ENCODE peak calls at places on chromosome 3, in six cellular contexts. I is tibial artery; Y is foreskin fibroblast; A is CD8-positive, alpha-beta T cell; J is GM23338; R is progenitor cell of endocrine pancreas. Z is an unnamed sample.

GRCh38 chr3:87196879-87197278 is 30.2 kb upstream of the CHMP2B start:
- DNase-seq in I (no peak), Y (no peak), A (no peak), J (no peak), R (no peak), Z (no peak)

GRCh38 chr3:147397911-147398809 is 8.2 kb downstream of the ZIC4 start:
- DNase-seq in I (no peak), Y (no peak), A (no peak), J (peak), R (no peak), Z (no peak)

GRCh38 chr3:58074126-58074715 is 66.0 kb downstream of the FLNB start:
- DNase-seq in I (no peak), Y (no peak), A (no peak), J (no peak), R (no peak), Z (no peak)

GRCh38 chr3:30680789-30681188 is 74.4 kb downstream of the TGFBR2 start:
- DNase-seq in I (no peak), Y (peak), A (peak), J (no peak), R (no peak), Z (no peak)

GRCh38 chr3:47612879-47613278 is 34.2 kb upstream of the CSPG5 start:
- DNase-seq in I (no peak), Y (no peak), A (no peak), J (no peak), R (no peak), Z (no peak)

GRCh38 chr3:116390318-116390717 is 55.0 kb downstream of the LSAMP start:
- DNase-seq in I (no peak), Y (no peak), A (no peak), J (peak), R (no peak), Z (no peak)

GRCh38 chr3:129602730-129603560 is 3.5 kb downstream of the PLXND1 start:
- DNase-seq in I (peak), Y (peak), A (no peak), J (peak), R (no peak), Z (no peak)

GRCh38 chr3:164514576-164514975 is 563.7 kb downstream of the SI start:
- DNase-seq in I (peak), Y (no peak), A (no peak), J (no peak), R (no peak), Z (no peak)

GRCh38 chr3:131725414-131725813 is 222.6 kb upstream of the MRPL3 start:
- DNase-seq in I (no peak), Y (no peak), A (no peak), J (no peak), R (no peak), Z (no peak)

GRCh38 chr3:31911643-31912042 is 69.4 kb downstream of the OSBPL10 start:
- DNase-seq in I (no peak), Y (no peak), A (no peak), J (no peak), R (no peak), Z (no peak)

GRCh38 chr3:15280853-15281532 is 51.4 kb downstream of the SH3BP5 start:
- DNase-seq in I (no peak), Y (no peak), A (no peak), J (no peak), R (no peak), Z (no peak)

GRCh38 chr3:196810963-196811581 is 56.6 kb upstream of the SENP5 start:
- DNase-seq in I (no peak), Y (no peak), A (no peak), J (no peak), R (no peak), Z (no peak)

GRCh38 chr3:11724615-11725339 is 81.1 kb upstream of the VGLL4 start:
- DNase-seq in I (no peak), Y (no peak), A (no peak), J (no peak), R (no peak), Z (no peak)

GRCh38 chr3:63478962-63479660 is 173.4 kb upstream of the SNTN start:
- DNase-seq in I (no peak), Y (no peak), A (no peak), J (no peak), R (no peak), Z (no peak)

GRCh38 chr3:73134034-73134433 is 72.6 kb downstream of the EBLN2 start:
- DNase-seq in I (no peak), Y (no peak), A (no peak), J (no peak), R (no peak), Z (no peak)

GRCh38 chr3:99843590-99844260 is 26.1 kb downstream of the CMSS1 start:
- DNase-seq in I (no peak), Y (no peak), A (no peak), J (no peak), R (no peak), Z (no peak)

GRCh38 chr3:185702564-185703225 is 116.6 kb downstream of the SENP2 start:
- DNase-seq in I (no peak), Y (no peak), A (no peak), J (peak), R (no peak), Z (no peak)

GRCh38 chr3:29389362-29389761 is 108.5 kb downstream of the RBMS3 start:
- DNase-seq in I (no peak), Y (no peak), A (no peak), J (no peak), R (no peak), Z (no peak)

GRCh38 chr3:111874177-111874820 is 15.2 kb downstream of the PHLDB2 start:
- DNase-seq in I (no peak), Y (peak), A (no peak), J (no peak), R (no peak), Z (no peak)

GRCh38 chr3:146403792-146404191 is 65.6 kb downstream of the PLSCR2 start:
- DNase-seq in I (no peak), Y (no peak), A (no peak), J (no peak), R (no peak), Z (no peak)

GRCh38 chr3:56806407-56806806 is 4.7 kb upstream of the ARHGEF3 start:
- DNase-seq in I (no peak), Y (no peak), A (no peak), J (no peak), R (no peak), Z (no peak)

GRCh38 chr3:29758108-29759020 is 477.5 kb downstream of the RBMS3 start:
- DNase-seq in I (no peak), Y (peak), A (no peak), J (no peak), R (no peak), Z (no peak)

GRCh38 chr3:106582151-106582550 is 713.3 kb upstream of the CBLB start:
- DNase-seq in I (no peak), Y (no peak), A (no peak), J (no peak), R (no peak), Z (no peak)

GRCh38 chr3:23162939-23163338 is 40.2 kb upstream of the UBE2E2 start:
- DNase-seq in I (no peak), Y (no peak), A (no peak), J (no peak), R (no peak), Z (no peak)

GRCh38 chr3:127070776-127071175 is 87.9 kb downstream of the PLXNA1 start:
- DNase-seq in I (peak), Y (no peak), A (no peak), J (no peak), R (no peak), Z (no peak)

GRCh38 chr3:189282751-189283150 is 111.0 kb downstream of the TPRG1 start:
- DNase-seq in I (no peak), Y (no peak), A (no peak), J (no peak), R (no peak), Z (no peak)

GRCh38 chr3:139134678-139135372 is 90.1 kb upstream of the PRR23C start:
- DNase-seq in I (no peak), Y (no peak), A (no peak), J (no peak), R (no peak), Z (no peak)

GRCh38 chr3:13487403-13487802 is 7.3 kb downstream of the HDAC11 start:
- DNase-seq in I (peak), Y (no peak), A (no peak), J (no peak), R (no peak), Z (no peak)

GRCh38 chr3:16033889-16034687 is 140.4 kb upstream of the GALNT15 start:
- DNase-seq in I (no peak), Y (peak), A (no peak), J (no peak), R (no peak), Z (no peak)

GRCh38 chr3:66808891-66809578 is 189.1 kb upstream of the KBTBD8 start:
- DNase-seq in I (no peak), Y (no peak), A (no peak), J (peak), R (no peak), Z (no peak)

GRCh38 chr3:152364237-152364636 is 95.5 kb downstream of the MBNL1 start:
- DNase-seq in I (no peak), Y (no peak), A (no peak), J (no peak), R (no peak), Z (no peak)

GRCh38 chr3:191051037-191051436 is 148.0 kb upstream of the OSTN start:
- DNase-seq in I (no peak), Y (no peak), A (no peak), J (peak), R (no peak), Z (no peak)
- TF ChIP-seq CTCF in I (peak), Y (peak), A (no peak), J (peak), R (peak), Z (no peak)

GRCh38 chr3:51535146-51536019 is 3.1 kb upstream of the RAD54L2 start:
- DNase-seq in I (no peak), Y (no peak), A (no peak), J (no peak), R (no peak), Z (no peak)

GRCh38 chr3:51538115-51538458 is 432 bp upstream of the RAD54L2 start:
- DNase-seq in I (no peak), Y (no peak), A (no peak), J (peak), R (no peak), Z (no peak)

GRCh38 chr3:51544011-51544775 is 5.7 kb downstream of the RAD54L2 start:
- DNase-seq in I (no peak), Y (no peak), A (no peak), J (no peak), R (no peak), Z (no peak)

GRCh38 chr3:51539291-51539891 is 872 bp downstream of the RAD54L2 start:
- DNase-seq in I (no peak), Y (peak), A (peak), J (peak), R (no peak), Z (peak)

GRCh38 chr3:51538459-51539290 is at the start of gene RAD54L2:
- DNase-seq in I (peak), Y (peak), A (peak), J (peak), R (peak), Z (peak)
- TF ChIP-seq CTCF in I (no peak), Y (no peak), A (peak), J (no peak), R (peak), Z (no peak)

DNA sequence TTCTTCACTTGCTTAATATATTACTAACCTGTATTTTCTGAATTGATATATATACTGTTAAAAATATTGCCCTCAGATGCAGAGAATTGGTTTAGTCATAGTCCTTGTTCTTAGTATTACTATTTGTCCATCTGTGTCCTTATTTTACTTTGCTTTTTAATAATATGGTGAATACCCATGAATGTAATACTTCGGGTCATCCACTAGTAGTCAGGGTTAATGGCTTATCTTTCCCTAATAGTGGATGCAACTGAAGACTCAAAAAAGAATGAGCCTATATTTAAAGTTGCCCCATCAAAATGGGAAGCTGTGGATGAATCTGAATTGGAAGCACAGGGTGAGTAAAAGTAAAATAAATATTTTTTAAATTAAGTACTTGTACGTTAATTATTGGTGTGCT is 36.5 kb downstream of the U2SURP start:
- DNase-seq in I (no peak), Y (no peak), A (no peak), J (peak), R (no peak), Z (no peak)
- TF ChIP-seq CTCF in I (no peak), Y (peak), A (no peak), J (no peak), R (no peak), Z (no peak)

GRCh38 chr3:179027326-179027900 is 44.2 kb downstream of the ZMAT3 start:
- DNase-seq in I (no peak), Y (peak), A (no peak), J (peak), R (no peak), Z (no peak)
- TF ChIP-seq CTCF in I (no peak), Y (no peak), A (no peak), J (peak), R (no peak), Z (no peak)

GRCh38 chr3:134522541-134522940 is 36.7 kb downstream of the CEP63 start:
- DNase-seq in I (no peak), Y (no peak), A (no peak), J (no peak), R (no peak), Z (no peak)

GRCh38 chr3:134516905-134517304 is 31.0 kb downstream of the CEP63 start:
- DNase-seq in I (no peak), Y (no peak), A (no peak), J (no peak), R (no peak), Z (no peak)

GRCh38 chr3:134517796-134518195 is 31.9 kb downstream of the CEP63 start:
- DNase-seq in I (no peak), Y (peak), A (no peak), J (no peak), R (no peak), Z (no peak)
- TF ChIP-seq CTCF in I (no peak), Y (no peak), A (no peak), J (no peak), R (no peak), Z (no peak)

DNA sequence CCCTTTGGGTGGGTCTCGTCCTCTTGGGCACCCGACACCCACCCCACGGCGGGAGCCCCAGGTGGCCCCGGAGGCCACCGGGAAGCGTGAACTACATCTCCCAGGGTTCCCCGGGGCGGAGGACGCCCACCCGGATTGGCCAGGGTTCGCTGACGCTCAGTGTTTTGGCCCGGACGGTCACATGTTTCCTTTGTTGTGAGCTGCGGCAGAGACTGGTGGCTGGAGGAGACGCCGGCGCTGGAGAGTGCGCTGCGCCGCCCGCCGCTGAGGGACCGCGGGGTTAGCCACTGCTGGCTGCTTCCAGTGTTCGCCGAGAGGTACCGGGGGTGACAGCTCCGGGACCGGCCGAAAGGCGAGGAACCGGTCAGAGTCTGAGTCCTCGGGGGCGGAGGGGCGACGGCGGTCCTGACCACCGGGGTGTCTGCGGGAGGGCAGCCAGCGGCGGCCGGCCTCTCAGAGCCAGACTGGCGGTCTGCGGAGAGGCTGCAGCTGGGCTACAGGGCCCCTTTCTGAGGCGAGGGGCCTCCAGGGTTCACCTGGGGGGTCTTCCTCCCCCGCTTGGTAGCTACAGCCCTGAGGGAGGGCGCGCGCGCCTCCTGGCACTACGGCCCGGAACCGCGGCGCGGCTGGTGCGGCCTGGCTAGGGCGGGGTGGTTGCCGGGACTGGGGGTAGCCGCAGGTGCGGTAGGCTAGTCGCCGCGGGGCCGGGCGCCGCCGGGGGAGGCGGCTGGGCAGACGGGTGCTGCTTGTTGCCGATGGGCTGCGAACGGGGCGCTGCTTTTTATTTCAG is at the start of gene KLHL24:
- DNase-seq in I (peak), Y (peak), A (peak), J (peak), R (peak), Z (peak)
- TF ChIP-seq CTCF in I (no peak), Y (no peak), A (no peak), J (no peak), R (no peak), Z (no peak)

Z was measured in activated B cell treated with CpG ODN at 0.5 μM for 24 hours.